ENCODE peak calls at places on chromosome X, in nine cellular contexts. C is SK-N-SH, M is H9, Y is keratinocyte, A is PC-3, W is IMR-90, I is astrocyte, J is mammary epithelial cell, R is mesendoderm. G is an unnamed sample.
A peak's percentile ranks its signal among the peaks of the same experiment; 100 is the strongest.

GRCh38 chrX:34382416-34382815 is 250.3 kb upstream of the FAM47A start:
- DNase-seq in J (peak; percentile 4), I (peak; percentile 12), M (no peak), R (no peak), C (no peak), A (peak; percentile 31), W (no peak), Y (no peak), G (no peak)

GRCh38 chrX:55109304-55109703 is 20.5 kb downstream of the PAGE2 start:
- DNase-seq in C (no peak), Y (no peak), W (no peak), I (no peak), J (no peak), R (peak; percentile 20), M (no peak), A (no peak), G (no peak)

GRCh38 chrX:150772150-150772970 is 79.2 kb downstream of the MTMR1 start:
- DNase-seq in W (peak; percentile 45), I (peak; percentile 12), Y (peak; percentile 17), C (peak; percentile 89), M (peak; percentile 88), R (peak; percentile 83), A (peak; percentile 81), J (peak; percentile 39), G (peak; percentile 54)

GRCh38 chrX:50594788-50595187 is 124.2 kb upstream of the DGKK start:
- DNase-seq in M (peak; percentile 76), R (peak; percentile 90), I (no peak), Y (no peak), C (no peak), J (no peak), A (no peak), W (no peak), G (no peak)

GRCh38 chrX:70436380-70436779 is 8.3 kb upstream of the DLG3 start:
- DNase-seq in C (peak; percentile 37), A (no peak), R (peak; percentile 81), J (no peak), I (no peak), Y (no peak), M (peak; percentile 72), W (no peak), G (no peak)

GRCh38 chrX:37905436-37906147 is 58.2 kb upstream of the DYNLT3 start:
- DNase-seq in A (no peak), J (no peak), W (peak; percentile 30), R (peak; percentile 91), I (peak; percentile 61), Y (no peak), C (peak; percentile 15), M (peak; percentile 75), G (no peak)

GRCh38 chrX:155112171-155112570 is 40.9 kb downstream of the BRCC3 start:
- DNase-seq in I (no peak), W (peak; percentile 2), Y (no peak), M (no peak), R (no peak), A (peak; percentile 74), J (peak; percentile 82), C (no peak), G (no peak)

GRCh38 chrX:153733651-153734240 is 9.1 kb downstream of the ABCD1 start:
- DNase-seq in J (no peak), A (no peak), I (no peak), Y (no peak), R (no peak), W (no peak), M (no peak), C (no peak), G (no peak)

GRCh38 chrX:66384722-66385121 is 220.7 kb downstream of the HEPH start:
- DNase-seq in J (no peak), W (no peak), R (no peak), Y (no peak), I (no peak), M (no peak), A (no peak), C (no peak), G (no peak)

GRCh38 chrX:134161162-134161561 is 75.8 kb upstream of the CCDC160 start:
- DNase-seq in R (no peak), I (no peak), A (no peak), M (no peak), W (no peak), J (no peak), C (no peak), Y (no peak), G (no peak)

GRCh38 chrX:150258463-150259430 is 104.4 kb upstream of the MAMLD1 start:
- DNase-seq in C (no peak), A (no peak), I (peak; percentile 43), J (no peak), R (no peak), W (peak; percentile 42), M (no peak), Y (no peak), G (no peak)

GRCh38 chrX:10010686-10011085 is 43.5 kb downstream of the CLDN34 start:
- DNase-seq in W (peak; percentile 70), R (peak; percentile 70), J (peak; percentile 46), M (no peak), I (peak; percentile 65), Y (no peak), C (no peak), A (peak; percentile 49), G (no peak)

GRCh38 chrX:51891821-51892551 is 1.4 kb upstream of the MAGED1 start:
- DNase-seq in M (no peak), R (peak; percentile 41), I (peak; percentile 75), W (peak; percentile 69), Y (no peak), J (no peak), A (no peak), C (peak; percentile 35), G (no peak)

GRCh38 chrX:48890934-48891401 is 6.6 kb downstream of the TIMM17B start:
- DNase-seq in J (no peak), M (no peak), A (no peak), C (peak; percentile 65), Y (no peak), R (no peak), I (no peak), W (no peak), G (peak; percentile 9)

GRCh38 chrX:8784162-8784561 is 17.0 kb downstream of the FAM9A start:
- DNase-seq in R (no peak), Y (no peak), C (no peak), M (no peak), A (no peak), I (no peak), J (no peak), W (no peak), G (no peak)

GRCh38 chrX:14529288-14529989 is at the start of gene GLRA2:
- DNase-seq in A (peak; percentile 35), W (peak; percentile 13), Y (no peak), R (peak; percentile 62), M (peak; percentile 49), J (peak; percentile 11), I (no peak), C (no peak), G (peak; percentile 33)

GRCh38 chrX:2664497-2664896 is 26.6 kb upstream of the CD99 start:
- DNase-seq in W (peak; percentile 87), I (peak; percentile 76), R (no peak), M (no peak), C (no peak), A (no peak), Y (no peak), J (no peak), G (no peak)

GRCh38 chrX:121154858-121155404 is 107.5 kb downstream of the GLUD2 start:
- DNase-seq in J (no peak), I (no peak), R (no peak), M (no peak), Y (no peak), W (no peak), C (no peak), A (no peak), G (no peak)

GRCh38 chrX:129629837-129630236 is 24.9 kb downstream of the APLN start:
- DNase-seq in Y (no peak), J (no peak), A (no peak), I (no peak), C (no peak), R (no peak), M (no peak), W (no peak), G (no peak)

GRCh38 chrX:71514367-71515038 is 18.4 kb upstream of the OGT start:
- DNase-seq in C (no peak), R (peak; percentile 38), A (no peak), I (no peak), J (no peak), Y (no peak), W (no peak), M (no peak), G (no peak)

GRCh38 chrX:40908857-40909475 is 173.6 kb upstream of the MED14 start:
- DNase-seq in M (no peak), J (peak; percentile 53), W (peak; percentile 73), I (peak; percentile 83), C (no peak), R (peak; percentile 29), Y (no peak), A (peak; percentile 81), G (no peak)

GRCh38 chrX:30067677-30068076 is 147.7 kb upstream of the MAGEB2 start:
- DNase-seq in R (no peak), A (no peak), M (no peak), J (no peak), I (no peak), C (no peak), Y (no peak), W (no peak), G (no peak)

GRCh38 chrX:23660766-23661132 is 6.5 kb upstream of the PRDX4 start:
- DNase-seq in M (peak; percentile 38), C (no peak), Y (no peak), W (no peak), A (no peak), R (peak; percentile 19), J (no peak), I (no peak), G (no peak)
- H3K4me2 ChIP-seq in M (no peak overlapping the region), C (no peak overlapping the region), Y (no peak overlapping the region), W (no peak overlapping the region), A (no peak overlapping the region), R (no peak overlapping the region), J (no peak overlapping the region), I (no peak overlapping the region), G (no peak overlapping the region)

DNA sequence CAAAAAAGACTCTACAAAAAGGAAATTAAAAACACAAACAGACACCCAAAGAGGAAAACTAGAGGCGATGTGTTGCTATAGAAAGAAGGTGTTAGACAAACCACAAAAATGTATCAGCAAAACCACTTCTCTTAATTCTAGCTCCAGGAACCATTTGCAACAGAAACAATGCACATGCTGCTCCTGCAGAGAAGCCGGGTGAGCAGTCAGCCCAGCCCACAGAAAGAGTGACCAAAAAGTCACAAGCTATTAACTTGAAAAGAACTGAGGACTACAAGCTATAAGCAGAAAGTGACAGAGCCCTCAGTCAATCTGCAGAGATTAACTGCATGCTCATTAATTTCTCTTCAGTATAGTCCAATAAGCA is 96.2 kb upstream of the KLHL13 start:
- DNase-seq in I (peak; percentile 9), J (no peak), C (no peak), W (no peak), R (no peak), A (no peak), M (no peak), Y (no peak), G (peak; percentile 86)
- H3K4me2 ChIP-seq in I (no peak overlapping the region), J (no peak overlapping the region), C (no peak overlapping the region), W (no peak overlapping the region), R (no peak overlapping the region), A (no peak overlapping the region), M (no peak overlapping the region), Y (no peak overlapping the region), G (peak overlapping the region; percentile 59)

GRCh38 chrX:136496768-136497555 is 430 bp upstream of the HTATSF1 start:
- DNase-seq in A (peak; percentile 89), J (peak; percentile 82), W (peak; percentile 79), R (peak; percentile 89), Y (no peak), M (peak; percentile 78), I (peak; percentile 76), C (peak; percentile 87), G (peak; percentile 88)
- H3K4me2 ChIP-seq in A (peak overlapping the region; percentile 94), J (peak overlapping the region; percentile 79), W (peak overlapping the region; percentile 33), R (peak overlapping the region; percentile 56), Y (peak overlapping the region; percentile 65), M (peak overlapping the region; percentile 77), I (peak overlapping the region; percentile 94), C (peak overlapping the region; percentile 71), G (peak overlapping the region; percentile 75)

GRCh38 chrX:112941209-112941788 is 100.7 kb upstream of the AMOT start:
- DNase-seq in J (no peak), W (peak; percentile 1), I (no peak), A (peak; percentile 1), R (no peak), C (peak; percentile 3), M (no peak), Y (no peak), G (peak; percentile 70)
- H3K4me2 ChIP-seq in J (no peak overlapping the region), W (peak overlapping the region; percentile 58), I (no peak overlapping the region), A (no peak overlapping the region), R (no peak overlapping the region), C (no peak overlapping the region), M (no peak overlapping the region), Y (no peak overlapping the region), G (peak overlapping the region; percentile 76)